ENCODE peak calls at places on chromosome 3, in seven cellular contexts. C, T, K, A, H, Q and L are unnamed samples.
A peak's percentile ranks its signal among the peaks of the same experiment; 100 is the strongest.

GRCh38 chr3:62433396-62433795 is 60.0 kb upstream of the FEZF2 start:
- DNase-seq in H (no peak), Q (peak; percentile 88), T (no peak), A (no peak), K (no peak), C (no peak), L (no peak)

GRCh38 chr3:125087768-125088391 is 32.1 kb upstream of the HEG1 start:
- DNase-seq in H (peak; percentile 92), T (no peak), K (peak; percentile 83), A (no peak), C (no peak), Q (no peak), L (no peak)

GRCh38 chr3:111924283-111924682 is 54.5 kb upstream of the ABHD10 start:
- DNase-seq in K (no peak), Q (no peak), H (peak; percentile 52), C (peak; percentile 39), T (no peak), A (no peak), L (peak; percentile 33)

GRCh38 chr3:44865272-44866005 is 3.7 kb downstream of the TMEM42 start:
- DNase-seq in C (no peak), Q (no peak), H (no peak), A (peak; percentile 15), T (no peak), K (no peak), L (no peak)

GRCh38 chr3:151276038-151277027 is 2.0 kb downstream of the P2RY14 start:
- DNase-seq in Q (no peak), H (no peak), T (no peak), C (no peak), A (no peak), K (no peak), L (no peak)

GRCh38 chr3:146550743-146551510 is 6.5 kb upstream of the PLSCR1 start:
- DNase-seq in H (peak; percentile 92), Q (no peak), A (no peak), C (no peak), K (peak; percentile 97), T (no peak), L (no peak)

GRCh38 chr3:45871834-45872233 is 14.5 kb upstream of the CCR9 start:
- DNase-seq in H (no peak), A (no peak), K (no peak), C (no peak), Q (no peak), T (no peak), L (no peak)

GRCh38 chr3:171420667-171421066 is 39.5 kb downstream of the TNIK start:
- DNase-seq in A (no peak), H (no peak), C (no peak), Q (no peak), T (no peak), K (no peak), L (no peak)

GRCh38 chr3:175735866-175736265 is 876.7 kb downstream of the NAALADL2 start:
- DNase-seq in T (no peak), C (no peak), H (no peak), Q (no peak), A (no peak), K (no peak), L (no peak)

GRCh38 chr3:123442125-123442524 is 6.8 kb downstream of the ADCY5 start:
- DNase-seq in Q (no peak), T (no peak), C (no peak), K (no peak), H (no peak), A (no peak), L (no peak)

GRCh38 chr3:152834354-152835310 is at the start of gene P2RY1:
- DNase-seq in H (peak; percentile 92), K (peak; percentile 36), Q (peak; percentile 90), C (peak; percentile 85), T (peak; percentile 53), A (peak; percentile 21), L (peak; percentile 91)

GRCh38 chr3:63613561-63613960 is 38.9 kb upstream of the SNTN start:
- DNase-seq in T (no peak), A (no peak), H (no peak), Q (no peak), C (no peak), K (no peak), L (no peak)

GRCh38 chr3:178714971-178715832 is 179.0 kb downstream of the KCNMB2 start:
- DNase-seq in H (no peak), T (no peak), A (no peak), C (no peak), K (no peak), Q (no peak), L (no peak)

GRCh38 chr3:146403792-146404191 is 65.6 kb downstream of the PLSCR2 start:
- DNase-seq in Q (no peak), K (peak; percentile 7), A (no peak), C (no peak), H (peak; percentile 41), T (no peak), L (no peak)

GRCh38 chr3:124258057-124258500 is 266.2 kb upstream of the ROPN1 start:
- DNase-seq in T (no peak), C (no peak), A (no peak), K (peak; percentile 8), Q (no peak), H (peak; percentile 79), L (no peak)

GRCh38 chr3:186785517-186786018 is 2.2 kb downstream of the EIF4A2 start:
- DNase-seq in A (no peak), H (no peak), T (no peak), K (peak; percentile 15), C (no peak), Q (no peak), L (no peak)

GRCh38 chr3:76735153-76735552 is 304.7 kb upstream of the ROBO2 start:
- DNase-seq in T (no peak), H (no peak), K (no peak), C (no peak), Q (no peak), A (no peak), L (no peak)

GRCh38 chr3:69360690-69361089 is 25.2 kb downstream of the FRMD4B start:
- DNase-seq in T (no peak), H (no peak), A (no peak), Q (no peak), C (no peak), K (no peak), L (no peak)

GRCh38 chr3:81743096-81744025 is 18.1 kb downstream of the GBE1 start:
- DNase-seq in K (peak; percentile 96), H (peak; percentile 85), Q (no peak), C (peak; percentile 31), T (no peak), A (no peak), L (no peak)

GRCh38 chr3:46112296-46112695 is 85.0 kb upstream of the XCR1 start:
- DNase-seq in T (no peak), H (peak; percentile 99), C (no peak), Q (no peak), A (no peak), K (peak; percentile 94), L (no peak)

GRCh38 chr3:111619833-111620232 is 24.7 kb upstream of the ZBED2 start:
- DNase-seq in H (peak; percentile 81), A (no peak), Q (no peak), T (no peak), K (peak; percentile 62), C (no peak), L (no peak)

GRCh38 chr3:98733055-98733777 is 29.9 kb upstream of the ST3GAL6 start:
- DNase-seq in T (peak; percentile 37), K (peak; percentile 40), Q (peak; percentile 47), C (peak; percentile 23), H (peak; percentile 51), A (no peak), L (peak; percentile 38)

GRCh38 chr3:49351521-49352011 is 6.6 kb downstream of the GPX1 start:
- DNase-seq in C (no peak), K (peak; percentile 81), H (peak; percentile 80), T (no peak), Q (no peak), A (no peak), L (no peak)

GRCh38 chr3:177333535-177334495 is 136.5 kb upstream of the TBL1XR1 start:
- DNase-seq in C (no peak), H (no peak), T (no peak), K (no peak), A (no peak), Q (no peak), L (no peak)